ENCODE peak calls at places on chromosomes 16 and 17, in nine cellular contexts. F, J, K, I, Z, N, P, L and H are unnamed samples.

GRCh38 chr17:17017343-17018014 is 24.8 kb upstream of the MPRIP start:
- DNase-seq in I (no peak), N (no peak), K (no peak), F (peak; percentile 58), Z (no peak), P (no peak), J (no peak), L (no peak), H (no peak)

GRCh38 chr16:21158208-21159110 is at the start of gene LDAF1:
- DNase-seq in I (peak; percentile 84), Z (peak; percentile 69), N (peak; percentile 75), P (peak; percentile 91), F (peak; percentile 93), K (peak; percentile 56), L (peak; percentile 30), J (peak; percentile 92), H (peak; percentile 39)

GRCh38 chr16:79359082-79359481 is 241.5 kb downstream of the MAF start:
- DNase-seq in N (no peak), J (no peak), K (no peak), Z (no peak), I (no peak), L (no peak), F (no peak), P (no peak), H (no peak)

GRCh38 chr16:820730-821129 is 20.2 kb upstream of the GNG13 start:
- DNase-seq in J (no peak), I (no peak), N (no peak), K (no peak), F (no peak), L (no peak), P (no peak), Z (no peak), H (no peak)

GRCh38 chr16:57413733-57414132 is 9.2 kb downstream of the CCL17 start:
- DNase-seq in J (no peak), P (no peak), Z (no peak), K (no peak), L (no peak), F (no peak), I (no peak), N (no peak), H (no peak)

GRCh38 chr17:74008196-74008595 is 195.3 kb upstream of the RPL38 start:
- DNase-seq in Z (no peak), I (peak; percentile 29), P (no peak), J (no peak), L (no peak), F (peak; percentile 72), N (no peak), K (no peak), H (no peak)

GRCh38 chr16:57308041-57308440 is 23.6 kb upstream of the PLLP start:
- DNase-seq in F (peak; percentile 65), I (no peak), N (no peak), K (no peak), L (no peak), Z (no peak), J (no peak), P (no peak), H (no peak)

GRCh38 chr17:68198931-68199836 is 48.7 kb upstream of the AMZ2 start:
- DNase-seq in F (peak; percentile 83), J (peak; percentile 64), P (no peak), K (no peak), L (no peak), I (peak; percentile 51), N (no peak), Z (peak; percentile 8), H (no peak)

GRCh38 chr17:60422162-60422665 is at the start of gene CHCT1:
- DNase-seq in N (no peak), P (peak; percentile 52), J (no peak), K (no peak), F (no peak), L (no peak), I (no peak), Z (no peak), H (no peak)

GRCh38 chr17:68296217-68297140 is 5.2 kb downstream of the ARSG start:
- DNase-seq in N (peak; percentile 19), P (no peak), Z (no peak), J (no peak), L (no peak), K (no peak), F (no peak), I (peak; percentile 31), H (no peak)

GRCh38 chr17:16909472-16909871 is 62.4 kb downstream of the TNFRSF13B start:
- DNase-seq in I (no peak), P (no peak), Z (no peak), N (no peak), J (no peak), F (no peak), K (no peak), L (no peak), H (no peak)

GRCh38 chr16:81429045-81429521 is 15.5 kb upstream of the CMIP start:
- DNase-seq in N (no peak), J (no peak), K (no peak), F (peak; percentile 73), L (no peak), I (no peak), Z (no peak), P (no peak), H (no peak)

GRCh38 chr17:3761918-3762380 is 38.2 kb downstream of the HASPIN start:
- DNase-seq in L (no peak), F (no peak), Z (no peak), J (no peak), I (no peak), N (no peak), P (no peak), K (no peak), H (no peak)

GRCh38 chr17:82005701-82006348 is 16.9 kb downstream of the CENPX start:
- DNase-seq in Z (no peak), J (no peak), P (no peak), I (no peak), N (no peak), F (no peak), L (no peak), K (no peak), H (no peak)

GRCh38 chr16:5793556-5793955 is 696.0 kb upstream of the EEF2KMT start:
- DNase-seq in I (no peak), N (no peak), F (no peak), L (no peak), P (no peak), J (no peak), Z (no peak), K (no peak), H (no peak)

GRCh38 chr16:67284699-67285646 is 5.6 kb downstream of the PLEKHG4 start:
- DNase-seq in K (no peak), N (no peak), L (peak; percentile 38), Z (peak; percentile 32), F (peak; percentile 85), P (no peak), I (no peak), J (no peak), H (no peak)

GRCh38 chr17:65145743-65146142 is 8.6 kb downstream of the RGS9 start:
- DNase-seq in J (no peak), K (no peak), L (no peak), I (no peak), P (no peak), Z (no peak), N (no peak), F (no peak), H (no peak)

GRCh38 chr16:63702981-63703590 is 1418.8 kb downstream of the CDH11 start:
- DNase-seq in I (no peak), K (peak; percentile 62), J (no peak), Z (no peak), L (no peak), N (no peak), F (peak; percentile 73), P (no peak), H (no peak)

GRCh38 chr17:82690786-82691489 is 7.6 kb downstream of the RAB40B start:
- DNase-seq in N (no peak), P (no peak), Z (no peak), L (no peak), I (no peak), J (peak; percentile 20), F (no peak), K (no peak), H (no peak)

GRCh38 chr16:51048544-51048943 is 102.5 kb downstream of the SALL1 start:
- DNase-seq in L (no peak), I (no peak), P (no peak), J (no peak), N (no peak), F (peak; percentile 64), K (peak; percentile 58), Z (no peak), H (no peak)

GRCh38 chr17:40551874-40552768 is 13.2 kb downstream of the CCR7 start:
- DNase-seq in F (peak; percentile 57), P (peak; percentile 78), J (peak; percentile 59), Z (peak; percentile 97), L (no peak), I (peak; percentile 34), N (no peak), K (no peak), H (peak; percentile 84)

GRCh38 chr16:86322283-86322682 is 188.0 kb upstream of the FOXF1 start:
- DNase-seq in F (no peak), P (no peak), N (no peak), K (no peak), J (no peak), L (no peak), Z (no peak), I (no peak), H (no peak)